ENCODE peak calls at places on chromosomes 16 and 17, in seven cellular contexts. One of them, this sample, is unnamed.

GRCh38 chr17:1158879-1159278 is 20.9 kb downstream of the ABR start:
- DNase-seq in fibroblast of villous mesenchyme: no peak
- DNase-seq in uterus: no peak
- DNase-seq in GM23248: peak
- DNase-seq in stomach: no peak
- DNase-seq in CD4-positive, alpha-beta memory T cell: no peak
- DNase-seq in tibial artery: no peak
- DNase-seq in this sample: no peak

GRCh38 chr16:66752958-66753357 is 1.5 kb upstream of the DYNC1LI2 start:
- DNase-seq in stomach: no peak
- DNase-seq in fibroblast of villous mesenchyme: no peak
- DNase-seq in CD4-positive, alpha-beta memory T cell: no peak
- DNase-seq in GM23248: no peak
- DNase-seq in uterus: no peak
- DNase-seq in tibial artery: no peak
- DNase-seq in this sample: no peak

GRCh38 chr17:40097931-40098845 is 2.2 kb downstream of the NR1D1 start:
- DNase-seq in uterus: peak
- DNase-seq in fibroblast of villous mesenchyme: peak
- DNase-seq in stomach: peak
- DNase-seq in CD4-positive, alpha-beta memory T cell: no peak
- DNase-seq in GM23248: peak
- DNase-seq in tibial artery: peak
- DNase-seq in this sample: peak

GRCh38 chr17:80924807-80925610 is 66.6 kb upstream of the CHMP6 start:
- DNase-seq in fibroblast of villous mesenchyme: no peak
- DNase-seq in uterus: no peak
- DNase-seq in GM23248: no peak
- DNase-seq in tibial artery: no peak
- DNase-seq in CD4-positive, alpha-beta memory T cell: no peak
- DNase-seq in stomach: no peak
- DNase-seq in this sample: no peak

GRCh38 chr16:55809851-55810250 is 23.0 kb downstream of the CES1 start:
- DNase-seq in tibial artery: no peak
- DNase-seq in GM23248: no peak
- DNase-seq in fibroblast of villous mesenchyme: no peak
- DNase-seq in CD4-positive, alpha-beta memory T cell: no peak
- DNase-seq in uterus: no peak
- DNase-seq in stomach: no peak
- DNase-seq in this sample: no peak

GRCh38 chr17:8556074-8556473 is 74.5 kb downstream of the MYH10 start:
- DNase-seq in tibial artery: no peak
- DNase-seq in GM23248: peak
- DNase-seq in fibroblast of villous mesenchyme: peak
- DNase-seq in uterus: no peak
- DNase-seq in stomach: no peak
- DNase-seq in CD4-positive, alpha-beta memory T cell: no peak
- DNase-seq in this sample: peak

GRCh38 chr16:25747160-25747758 is 55.5 kb downstream of the HS3ST4 start:
- DNase-seq in uterus: no peak
- DNase-seq in GM23248: peak
- DNase-seq in tibial artery: no peak
- DNase-seq in CD4-positive, alpha-beta memory T cell: no peak
- DNase-seq in stomach: no peak
- DNase-seq in fibroblast of villous mesenchyme: no peak
- DNase-seq in this sample: no peak

GRCh38 chr17:80009391-80010282 is 26.0 kb downstream of the TBC1D16 start:
- DNase-seq in stomach: no peak
- DNase-seq in CD4-positive, alpha-beta memory T cell: no peak
- DNase-seq in tibial artery: no peak
- DNase-seq in uterus: no peak
- DNase-seq in fibroblast of villous mesenchyme: no peak
- DNase-seq in GM23248: no peak
- DNase-seq in this sample: no peak

GRCh38 chr17:72732893-72733618 is 359.4 kb downstream of the SLC39A11 start:
- DNase-seq in stomach: no peak
- DNase-seq in GM23248: no peak
- DNase-seq in fibroblast of villous mesenchyme: no peak
- DNase-seq in uterus: no peak
- DNase-seq in CD4-positive, alpha-beta memory T cell: no peak
- DNase-seq in tibial artery: no peak
- DNase-seq in this sample: no peak

GRCh38 chr16:84247341-84247740 is 7.5 kb upstream of the KCNG4 start:
- DNase-seq in GM23248: peak
- DNase-seq in uterus: no peak
- DNase-seq in stomach: no peak
- DNase-seq in tibial artery: no peak
- DNase-seq in CD4-positive, alpha-beta memory T cell: no peak
- DNase-seq in fibroblast of villous mesenchyme: no peak
- DNase-seq in this sample: no peak

GRCh38 chr16:72560617-72561016 is 388.7 kb upstream of the PMFBP1 start:
- DNase-seq in fibroblast of villous mesenchyme: no peak
- DNase-seq in GM23248: no peak
- DNase-seq in stomach: no peak
- DNase-seq in uterus: no peak
- DNase-seq in tibial artery: no peak
- DNase-seq in CD4-positive, alpha-beta memory T cell: no peak
- DNase-seq in this sample: no peak

GRCh38 chr17:8062435-8062806 is 23.6 kb downstream of the ALOX15B start:
- DNase-seq in tibial artery: no peak
- DNase-seq in fibroblast of villous mesenchyme: peak
- DNase-seq in uterus: no peak
- DNase-seq in CD4-positive, alpha-beta memory T cell: no peak
- DNase-seq in GM23248: peak
- DNase-seq in stomach: no peak
- DNase-seq in this sample: no peak

GRCh38 chr16:26705346-26705745 is 361.4 kb upstream of the C16orf82 start:
- DNase-seq in stomach: no peak
- DNase-seq in CD4-positive, alpha-beta memory T cell: no peak
- DNase-seq in uterus: no peak
- DNase-seq in tibial artery: no peak
- DNase-seq in fibroblast of villous mesenchyme: no peak
- DNase-seq in GM23248: no peak
- DNase-seq in this sample: no peak

GRCh38 chr17:65556014-65556909 is 5.2 kb downstream of the AXIN2 start:
- DNase-seq in GM23248: peak
- DNase-seq in uterus: peak
- DNase-seq in fibroblast of villous mesenchyme: peak
- DNase-seq in tibial artery: peak
- DNase-seq in stomach: peak
- DNase-seq in CD4-positive, alpha-beta memory T cell: peak
- DNase-seq in this sample: peak
- H3K4me3 ChIP-seq in GM23248: no peak
- H3K4me3 ChIP-seq in uterus: peak
- H3K4me3 ChIP-seq in fibroblast of villous mesenchyme: no peak
- H3K4me3 ChIP-seq in tibial artery: no peak
- H3K4me3 ChIP-seq in stomach: no peak
- H3K4me3 ChIP-seq in CD4-positive, alpha-beta memory T cell: peak
- H3K4me3 ChIP-seq in this sample: no peak

GRCh38 chr16:63655846-63656245 is 1466.0 kb downstream of the CDH11 start:
- DNase-seq in tibial artery: no peak
- DNase-seq in fibroblast of villous mesenchyme: no peak
- DNase-seq in stomach: no peak
- DNase-seq in GM23248: no peak
- DNase-seq in CD4-positive, alpha-beta memory T cell: no peak
- DNase-seq in uterus: no peak
- DNase-seq in this sample: peak

GRCh38 chr16:63650550-63650949 is 1471.3 kb downstream of the CDH11 start:
- DNase-seq in stomach: no peak
- DNase-seq in tibial artery: no peak
- DNase-seq in CD4-positive, alpha-beta memory T cell: no peak
- DNase-seq in GM23248: no peak
- DNase-seq in uterus: no peak
- DNase-seq in fibroblast of villous mesenchyme: no peak
- DNase-seq in this sample: no peak

DNA sequence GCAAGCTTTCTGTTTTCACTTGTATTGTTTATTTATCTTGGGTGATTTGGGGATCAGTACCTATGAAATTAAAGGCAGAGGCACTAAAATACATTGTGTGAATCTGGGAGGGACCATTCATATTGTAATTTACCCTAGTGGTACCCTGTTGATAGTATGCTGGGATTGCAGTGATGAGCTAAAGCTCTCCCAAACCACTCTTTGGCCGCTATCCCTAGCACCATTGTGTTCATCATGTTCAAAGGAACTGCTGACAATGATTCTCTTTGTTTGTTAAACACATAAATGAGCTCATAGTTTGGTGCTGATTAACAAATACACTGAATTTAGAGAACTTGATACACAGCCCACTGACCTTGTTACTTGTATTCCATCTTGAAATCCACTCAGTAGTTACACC is 1469.8 kb downstream of the CDH11 start:
- DNase-seq in GM23248: no peak
- DNase-seq in tibial artery: no peak
- DNase-seq in stomach: no peak
- DNase-seq in fibroblast of villous mesenchyme: no peak
- DNase-seq in uterus: no peak
- DNase-seq in CD4-positive, alpha-beta memory T cell: no peak
- DNase-seq in this sample: no peak
- H3K4me3 ChIP-seq in GM23248: no peak
- H3K4me3 ChIP-seq in tibial artery: no peak
- H3K4me3 ChIP-seq in stomach: no peak
- H3K4me3 ChIP-seq in fibroblast of villous mesenchyme: no peak
- H3K4me3 ChIP-seq in uterus: no peak
- H3K4me3 ChIP-seq in CD4-positive, alpha-beta memory T cell: no peak
- H3K4me3 ChIP-seq in this sample: no peak

DNA sequence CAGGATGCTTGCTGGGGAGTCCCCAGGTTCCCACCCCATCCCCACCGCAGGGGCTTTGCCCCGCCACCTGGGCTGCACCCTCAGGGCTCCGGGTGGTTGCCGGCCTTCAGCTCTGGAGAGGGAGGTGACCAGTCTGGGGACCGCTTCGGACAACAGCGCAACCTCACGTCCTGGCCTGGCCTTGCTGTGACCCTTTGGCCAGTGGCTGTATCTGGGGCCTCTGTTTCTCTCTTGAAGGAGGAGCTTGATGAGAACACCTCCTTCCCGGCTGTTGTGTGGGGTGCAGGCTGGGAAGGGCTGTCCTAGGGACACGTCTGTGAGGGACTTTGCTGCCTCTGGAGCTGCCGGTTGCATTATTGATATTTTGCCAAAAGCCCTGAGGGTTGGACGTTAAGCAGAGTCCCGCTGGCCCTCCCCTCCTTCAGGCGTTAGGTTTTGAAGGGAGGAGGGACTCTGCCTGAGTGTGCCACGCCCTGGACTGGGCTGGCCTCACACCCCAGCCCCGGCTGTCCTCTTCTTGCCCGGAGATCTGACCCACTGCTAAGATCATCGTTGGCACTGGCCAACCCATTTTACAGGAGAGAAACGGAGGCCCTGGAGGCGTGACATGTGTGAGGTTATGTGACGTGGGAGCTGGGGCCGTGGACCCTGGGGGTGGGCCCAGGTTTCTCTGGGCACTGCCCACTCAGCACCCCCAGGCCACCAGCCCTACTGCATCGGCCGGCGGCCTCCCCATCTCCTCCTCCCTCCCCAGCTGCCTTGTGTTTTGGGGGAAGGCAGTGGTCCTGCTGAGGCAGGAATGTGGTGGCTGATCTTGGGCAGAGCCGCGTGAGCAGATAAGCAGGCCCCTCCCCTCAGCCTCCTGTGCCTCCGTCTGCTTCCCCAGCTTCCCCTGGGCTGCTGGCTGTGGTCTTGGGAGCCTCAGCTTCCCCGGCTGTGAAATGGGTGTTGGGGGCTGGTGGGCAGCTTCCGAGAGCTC is 8.5 kb downstream of the ZFPM1 start:
- DNase-seq in CD4-positive, alpha-beta memory T cell: no peak
- DNase-seq in GM23248: no peak
- DNase-seq in uterus: no peak
- DNase-seq in fibroblast of villous mesenchyme: peak
- DNase-seq in tibial artery: no peak
- DNase-seq in stomach: peak
- DNase-seq in this sample: no peak
- H3K4me3 ChIP-seq in CD4-positive, alpha-beta memory T cell: no peak
- H3K4me3 ChIP-seq in GM23248: no peak
- H3K4me3 ChIP-seq in uterus: no peak
- H3K4me3 ChIP-seq in fibroblast of villous mesenchyme: peak
- H3K4me3 ChIP-seq in tibial artery: no peak
- H3K4me3 ChIP-seq in stomach: no peak
- H3K4me3 ChIP-seq in this sample: no peak

GRCh38 chr17:75047398-75048098 is 523 bp downstream of the KCTD2 start:
- DNase-seq in GM23248: peak
- DNase-seq in stomach: no peak
- DNase-seq in tibial artery: peak
- DNase-seq in fibroblast of villous mesenchyme: no peak
- DNase-seq in CD4-positive, alpha-beta memory T cell: peak
- DNase-seq in uterus: peak
- DNase-seq in this sample: no peak
- H3K4me3 ChIP-seq in GM23248: peak
- H3K4me3 ChIP-seq in stomach: peak
- H3K4me3 ChIP-seq in tibial artery: peak
- H3K4me3 ChIP-seq in fibroblast of villous mesenchyme: peak
- H3K4me3 ChIP-seq in CD4-positive, alpha-beta memory T cell: peak
- H3K4me3 ChIP-seq in uterus: peak
- H3K4me3 ChIP-seq in this sample: peak

GRCh38 chr17:28645576-28645939 is 600 bp upstream of the BLTP2 start:
- DNase-seq in GM23248: no peak
- DNase-seq in tibial artery: no peak
- DNase-seq in fibroblast of villous mesenchyme: no peak
- DNase-seq in stomach: no peak
- DNase-seq in CD4-positive, alpha-beta memory T cell: no peak
- DNase-seq in uterus: no peak
- DNase-seq in this sample: no peak

GRCh38 chr17:28641579-28641978 is 3.4 kb downstream of the BLTP2 start:
- DNase-seq in stomach: no peak
- DNase-seq in uterus: no peak
- DNase-seq in CD4-positive, alpha-beta memory T cell: no peak
- DNase-seq in fibroblast of villous mesenchyme: no peak
- DNase-seq in tibial artery: no peak
- DNase-seq in GM23248: no peak
- DNase-seq in this sample: no peak

GRCh38 chr17:28646039-28646754 is 1.2 kb upstream of the BLTP2 start:
- DNase-seq in uterus: no peak
- DNase-seq in CD4-positive, alpha-beta memory T cell: peak
- DNase-seq in tibial artery: no peak
- DNase-seq in GM23248: peak
- DNase-seq in stomach: no peak
- DNase-seq in fibroblast of villous mesenchyme: no peak
- DNase-seq in this sample: no peak

GRCh38 chr17:28643979-28644781 is 778 bp downstream of the BLTP2 start:
- DNase-seq in CD4-positive, alpha-beta memory T cell: no peak
- DNase-seq in stomach: peak
- DNase-seq in tibial artery: peak
- DNase-seq in uterus: no peak
- DNase-seq in GM23248: peak
- DNase-seq in fibroblast of villous mesenchyme: peak
- DNase-seq in this sample: peak

GRCh38 chr17:28644782-28645575 is at the start of gene BLTP2:
- DNase-seq in CD4-positive, alpha-beta memory T cell: peak
- DNase-seq in stomach: peak
- DNase-seq in GM23248: peak
- DNase-seq in fibroblast of villous mesenchyme: peak
- DNase-seq in uterus: peak
- DNase-seq in tibial artery: peak
- DNase-seq in this sample: peak
- H3K4me3 ChIP-seq in CD4-positive, alpha-beta memory T cell: peak
- H3K4me3 ChIP-seq in stomach: peak
- H3K4me3 ChIP-seq in GM23248: peak
- H3K4me3 ChIP-seq in fibroblast of villous mesenchyme: peak
- H3K4me3 ChIP-seq in uterus: peak
- H3K4me3 ChIP-seq in tibial artery: peak
- H3K4me3 ChIP-seq in this sample: peak